ENCODE peak calls at places on chromosome 4, in seven cellular contexts. O, R, W, M, A, E and J are unnamed samples. For H3K4me1, the result is how much of the 10 kb centered on the place peaks cover.

GRCh38 chr4:90127706-90128345 is 632 bp downstream of the CCSER1 start:
- DNase-seq in R (no peak), O (peak), A (no peak), W (no peak), M (peak), E (peak), J (peak)

GRCh38 chr4:53702334-53703266 is 111.3 kb upstream of the LNX1 start:
- DNase-seq in O (peak), M (peak), E (peak), A (peak), R (peak), W (peak), J (peak)

GRCh38 chr4:8837181-8837811 is 34.3 kb downstream of the HMX1 start:
- DNase-seq in E (no peak), M (no peak), R (peak), W (no peak), A (no peak), O (no peak), J (no peak)

GRCh38 chr4:140223056-140223810 is 69.2 kb upstream of the MAML3 start:
- DNase-seq in E (no peak), M (peak), O (no peak), R (no peak), A (no peak), W (no peak), J (no peak)

GRCh38 chr4:67909910-67910905 is 26.4 kb upstream of the TMPRSS11D start:
- DNase-seq in E (no peak), W (no peak), R (no peak), O (no peak), M (no peak), A (no peak), J (no peak)

GRCh38 chr4:134722306-134722705 is 520.7 kb upstream of the PABPC4L start:
- DNase-seq in W (no peak), O (no peak), R (no peak), E (no peak), A (no peak), M (no peak), J (no peak)

GRCh38 chr4:186838295-186838694 is 114.6 kb upstream of the FAT1 start:
- DNase-seq in W (no peak), R (no peak), M (no peak), O (no peak), E (no peak), A (no peak), J (no peak)

GRCh38 chr4:8608714-8609391 is 16.3 kb downstream of the CPZ start:
- DNase-seq in M (no peak), O (no peak), A (no peak), W (no peak), E (no peak), R (no peak), J (no peak)

GRCh38 chr4:123090886-123091285 is 168.5 kb upstream of the NUDT6 start:
- DNase-seq in E (no peak), W (no peak), A (no peak), M (no peak), O (no peak), R (no peak), J (no peak)

GRCh38 chr4:112523008-112523440 is 7.0 kb upstream of the NEUROG2 start:
- DNase-seq in E (no peak), W (no peak), R (no peak), A (no peak), O (no peak), M (peak), J (no peak)

GRCh38 chr4:182886768-182887167 is 30.4 kb downstream of the DCTD start:
- DNase-seq in O (no peak), R (no peak), A (no peak), W (no peak), E (no peak), M (no peak), J (no peak)

GRCh38 chr4:25021206-25021605 is 9.5 kb downstream of the LGI2 start:
- DNase-seq in E (no peak), A (no peak), O (no peak), R (no peak), M (no peak), W (no peak), J (no peak)

GRCh38 chr4:84325625-84326024 is 173.5 kb downstream of the NKX6-1 start:
- DNase-seq in E (no peak), M (no peak), W (no peak), R (no peak), A (no peak), O (no peak), J (no peak)

GRCh38 chr4:128388352-128388630 is 100.7 kb upstream of the PGRMC2 start:
- DNase-seq in E (no peak), R (no peak), M (peak), O (no peak), A (no peak), W (no peak), J (no peak)
- H3K4me1 ChIP-seq in E (under half), R (under half), M (under half), O (under half), A (half or more), W (half or more), J (under half)

GRCh38 chr4:151992301-151992700 is 231.5 kb upstream of the GATB start:
- DNase-seq in O (no peak), E (no peak), A (no peak), W (no peak), M (peak), R (no peak), J (no peak)
- TF ChIP-seq CTCF in O (no peak), E (no peak), A (no peak), W (no peak), M (no peak), R (no peak), J (no peak)

DNA sequence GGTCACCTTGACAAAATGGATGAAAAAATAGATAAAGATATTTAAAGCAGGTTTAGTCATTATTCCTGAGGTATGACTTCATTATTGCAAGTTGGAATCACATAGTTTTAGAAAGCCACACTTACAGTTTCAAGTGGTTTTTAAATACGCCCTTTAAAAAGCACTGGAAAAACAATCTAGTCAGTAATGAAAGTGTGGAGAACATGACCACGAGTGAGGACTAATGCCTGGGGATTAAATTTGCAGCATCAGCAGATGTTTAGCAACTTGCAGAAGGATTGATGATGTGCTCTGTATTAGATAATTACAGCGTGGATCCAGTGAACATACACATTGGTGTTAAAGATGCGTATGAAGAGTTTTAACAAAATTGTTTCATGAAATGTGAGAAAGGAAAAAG is 5.9 kb downstream of the SPARCL1 start:
- DNase-seq in E (no peak), M (peak), R (no peak), O (no peak), A (no peak), W (no peak), J (no peak)
- H3K4me1 ChIP-seq in E (under half), M (under half), R (under half), O (under half), A (under half), W (under half), J (under half)

DNA sequence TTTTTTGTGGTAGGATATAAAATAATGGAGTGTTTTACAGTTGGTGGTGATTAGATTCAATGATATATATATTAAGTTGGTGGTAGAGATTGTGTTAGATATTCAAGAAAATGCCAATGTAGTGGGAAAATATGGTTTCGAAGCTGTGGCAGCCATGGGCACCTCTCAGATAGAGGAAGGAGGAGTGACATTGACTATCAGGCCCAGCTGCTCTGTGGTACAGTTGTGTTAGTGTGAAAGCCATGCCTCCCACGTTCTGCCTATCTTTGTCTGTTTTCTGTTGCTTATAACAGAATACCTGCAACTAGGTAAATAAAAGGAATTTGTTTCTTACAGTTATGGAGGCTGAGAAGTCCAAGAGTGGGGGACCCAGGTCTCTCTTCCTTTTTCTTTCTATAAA is 101.9 kb downstream of the ARHGAP10 start:
- DNase-seq in O (no peak), M (no peak), R (no peak), A (no peak), E (no peak), W (no peak), J (no peak)
- TF ChIP-seq CTCF in O (no peak), M (no peak), R (no peak), A (no peak), E (no peak), W (no peak), J (no peak)

GRCh38 chr4:70739496-70740337 is 18.0 kb downstream of the RUFY3 start:
- DNase-seq in R (no peak), O (no peak), E (no peak), W (no peak), M (no peak), A (no peak), J (no peak)
- H3K4me1 ChIP-seq in R (under half), O (under half), E (under half), W (under half), M (under half), A (under half), J (half or more)

DNA sequence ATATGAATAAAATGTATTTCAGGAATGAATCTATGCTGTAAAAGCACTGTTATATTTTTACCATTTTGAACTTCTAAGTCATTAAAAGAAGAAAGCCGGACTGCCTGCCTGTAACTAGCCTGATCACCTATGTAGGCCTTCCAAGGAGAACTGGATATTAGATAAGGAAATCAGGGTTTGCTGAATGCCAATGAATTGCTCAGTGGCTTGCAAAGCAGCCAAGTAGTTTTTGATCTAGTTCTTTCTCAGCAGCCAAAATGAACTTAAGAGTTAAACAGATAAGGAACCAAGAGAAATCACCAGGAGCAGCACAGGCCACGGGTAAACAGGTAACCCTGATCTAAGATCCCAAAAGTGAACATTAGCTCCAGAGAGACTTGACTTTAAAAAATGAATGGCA is 3.3 kb downstream of the ANXA5 start:
- DNase-seq in M (peak), A (no peak), O (no peak), R (no peak), E (no peak), W (no peak), J (no peak)
- TF ChIP-seq CTCF in M (no peak), A (no peak), O (no peak), R (no peak), E (no peak), W (no peak), J (no peak)